ENCODE peak calls at places on chromosomes 6 and 20, in seven cellular contexts. L, D, R, A, K, I and M are unnamed samples.
A peak's percentile ranks its signal among the peaks of the same experiment; 100 is the strongest.

GRCh38 chr6:40997256-40997957 is 41.6 kb downstream of the UNC5CL start:
- DNase-seq in R (no peak), D (no peak), K (no peak), L (no peak), I (no peak), A (peak; percentile 95), M (no peak)

GRCh38 chr6:112289039-112289566 is 34.7 kb upstream of the LAMA4 start:
- DNase-seq in I (peak; percentile 87), L (no peak), K (no peak), R (no peak), D (no peak), A (peak; percentile 43), M (no peak)

GRCh38 chr20:62707981-62708521 is 585 bp upstream of the NTSR1 start:
- DNase-seq in I (no peak), A (peak; percentile 48), L (peak; percentile 38), R (peak; percentile 12), K (no peak), D (no peak), M (no peak)

GRCh38 chr6:10521104-10521808 is at the start of gene GCNT2:
- DNase-seq in I (no peak), R (no peak), L (no peak), A (peak; percentile 99), D (no peak), K (no peak), M (no peak)

GRCh38 chr6:165245287-165245686 is 64.1 kb downstream of the C6orf118 start:
- DNase-seq in R (no peak), I (no peak), A (no peak), L (no peak), D (no peak), K (no peak), M (no peak)

GRCh38 chr6:20708367-20709124 is 174.3 kb downstream of the CDKAL1 start:
- DNase-seq in I (no peak), R (no peak), K (no peak), L (no peak), A (no peak), D (no peak), M (peak; percentile 25)

GRCh38 chr6:24520929-24521546 is 26.3 kb downstream of the ALDH5A1 start:
- DNase-seq in I (no peak), R (no peak), L (peak; percentile 50), K (no peak), A (peak; percentile 56), D (peak; percentile 17), M (peak; percentile 27)

GRCh38 chr20:50085481-50086365 is 27.2 kb downstream of the UBE2V1 start:
- DNase-seq in I (peak; percentile 49), D (no peak), L (peak; percentile 74), K (no peak), R (peak; percentile 8), A (peak; percentile 42), M (peak; percentile 38)

GRCh38 chr6:19824058-19824807 is 12.9 kb upstream of the ID4 start:
- DNase-seq in L (no peak), K (no peak), R (no peak), D (no peak), I (peak; percentile 72), A (no peak), M (no peak)

GRCh38 chr20:63314566-63315239 is 21.7 kb downstream of the COL20A1 start:
- DNase-seq in L (no peak), D (no peak), A (no peak), I (no peak), K (no peak), R (no peak), M (no peak)

GRCh38 chr20:22768779-22769178 is 184.4 kb upstream of the FOXA2 start:
- DNase-seq in I (no peak), K (no peak), A (peak; percentile 61), R (no peak), L (no peak), D (no peak), M (no peak)

GRCh38 chr6:41874741-41875140 is 20.4 kb downstream of the USP49 start:
- DNase-seq in A (no peak), R (no peak), D (no peak), L (no peak), I (no peak), K (no peak), M (no peak)

GRCh38 chr20:63206878-63207277 is 9.1 kb downstream of the YTHDF1 start:
- DNase-seq in R (no peak), L (no peak), A (no peak), I (no peak), K (no peak), D (no peak), M (no peak)

GRCh38 chr6:46876126-46876525 is 45.6 kb downstream of the ADGRF5 start:
- DNase-seq in L (no peak), I (peak; percentile 31), A (peak; percentile 64), K (no peak), R (no peak), D (no peak), M (no peak)

GRCh38 chr6:154457881-154458284 is 52.6 kb downstream of the CNKSR3 start:
- DNase-seq in L (no peak), D (no peak), A (peak; percentile 38), I (no peak), K (no peak), R (no peak), M (no peak)

GRCh38 chr6:79215233-79215824 is 19.2 kb downstream of the HMGN3 start:
- DNase-seq in A (peak; percentile 62), D (no peak), I (no peak), L (no peak), K (no peak), R (no peak), M (no peak)

GRCh38 chr6:25007269-25007699 is 71.5 kb upstream of the RIPOR2 start:
- DNase-seq in A (no peak), I (no peak), L (no peak), K (no peak), D (no peak), R (no peak), M (peak; percentile 28)

GRCh38 chr20:54368578-54368977 is 106.8 kb upstream of the DOK5 start:
- DNase-seq in A (no peak), I (no peak), K (no peak), R (no peak), L (no peak), D (no peak), M (no peak)

GRCh38 chr6:135233676-135234491 is 52.8 kb downstream of the MYB start:
- DNase-seq in A (no peak), R (no peak), K (no peak), L (no peak), I (no peak), D (no peak), M (no peak)

GRCh38 chr6:168196385-168196860 is 117.4 kb upstream of the FRMD1 start:
- DNase-seq in A (no peak), L (no peak), D (no peak), R (no peak), I (peak; percentile 10), K (no peak), M (no peak)

GRCh38 chr6:148109732-148110131 is 232.9 kb upstream of the SASH1 start:
- DNase-seq in I (no peak), R (no peak), A (no peak), L (no peak), D (no peak), K (no peak), M (no peak)

GRCh38 chr6:170267688-170268087 is 23.2 kb downstream of the DLL1 start:
- DNase-seq in R (no peak), I (no peak), D (no peak), A (no peak), L (no peak), K (no peak), M (no peak)

GRCh38 chr20:62080249-62080993 is 14.7 kb upstream of the TAF4 start:
- DNase-seq in A (no peak), K (no peak), I (no peak), D (no peak), R (no peak), L (no peak), M (no peak)

GRCh38 chr6:157099912-157100593 is 223.3 kb downstream of the TMEM242 start:
- DNase-seq in R (peak; percentile 3), K (no peak), A (no peak), D (no peak), I (no peak), L (peak; percentile 32), M (peak; percentile 33)

GRCh38 chr6:157151029-157151428 is 172.3 kb downstream of the TMEM242 start:
- DNase-seq in D (no peak), A (no peak), K (no peak), L (no peak), I (no peak), R (no peak), M (no peak)

GRCh38 chr6:105985098-105985815 is 100.9 kb upstream of the PRDM1 start:
- DNase-seq in R (no peak), K (no peak), I (no peak), D (no peak), A (no peak), L (no peak), M (no peak)

GRCh38 chr6:98672681-98673475 is 161.5 kb upstream of the POU3F2 start:
- DNase-seq in R (no peak), D (no peak), A (peak; percentile 48), K (no peak), I (no peak), L (no peak), M (no peak)

GRCh38 chr6:119034827-119035458 is 43.5 kb downstream of the FAM184A start:
- DNase-seq in A (peak; percentile 15), L (no peak), I (no peak), K (no peak), D (no peak), R (no peak), M (no peak)

GRCh38 chr6:67221226-67221625 is 1413.9 kb upstream of the ADGRB3 start:
- DNase-seq in L (no peak), K (no peak), D (no peak), R (no peak), A (no peak), I (no peak), M (no peak)

GRCh38 chr6:44831002-44831610 is 443.6 kb downstream of the CDC5L start:
- DNase-seq in L (no peak), R (no peak), I (no peak), K (no peak), A (peak; percentile 21), D (no peak), M (no peak)

GRCh38 chr6:30687659-30688431 is 1.4 kb upstream of the PPP1R18 start:
- DNase-seq in I (peak; percentile 63), K (peak; percentile 54), R (no peak), D (no peak), L (no peak), A (no peak), M (no peak)

GRCh38 chr6:75288023-75288422 is 3.4 kb upstream of the TMEM30A start:
- DNase-seq in D (no peak), K (no peak), I (no peak), A (no peak), L (no peak), R (no peak), M (no peak)

GRCh38 chr20:57866250-57867106 is 156.7 kb upstream of the PMEPA1 start:
- DNase-seq in L (no peak), I (no peak), D (no peak), A (no peak), R (no peak), K (no peak), M (no peak)

GRCh38 chr6:29826271-29826670 is 1.4 kb upstream of the HLA-G start:
- DNase-seq in A (no peak), L (no peak), D (no peak), K (no peak), I (no peak), R (no peak), M (no peak)

GRCh38 chr6:108993876-108994275 is 100.8 kb downstream of the SESN1 start:
- DNase-seq in K (no peak), R (no peak), D (no peak), L (no peak), I (no peak), A (no peak), M (no peak)